ENCODE peak calls at places on chromosomes 2 and 18, in nine cellular contexts. X, C, M, W, V, P, K, G and L are unnamed samples.

GRCh38 chr2:215816424-215816823 is 196.9 kb downstream of the MREG start:
- DNase-seq in V (no peak), W (no peak), K (no peak), M (no peak), P (no peak), G (no peak), X (no peak), C (no peak), L (no peak)

GRCh38 chr2:219727771-219728429 is 100.5 kb downstream of the SLC4A3 start:
- DNase-seq in W (no peak), G (peak), P (no peak), V (no peak), M (no peak), X (no peak), C (no peak), K (no peak), L (no peak)

GRCh38 chr2:65430515-65431416 is 1.6 kb downstream of the SPRED2 start:
- DNase-seq in V (peak), G (peak), C (peak), M (peak), X (peak), K (peak), W (no peak), P (peak), L (peak)

GRCh38 chr18:58189008-58189407 is 145.0 kb downstream of the NEDD4L start:
- DNase-seq in W (no peak), K (no peak), G (no peak), V (no peak), X (no peak), M (no peak), P (no peak), C (no peak), L (no peak)

GRCh38 chr2:41698787-41699422 is 348.9 kb upstream of the PKDCC start:
- DNase-seq in V (peak), X (peak), M (peak), K (peak), C (peak), W (no peak), P (peak), G (peak), L (peak)

GRCh38 chr18:48605408-48605845 is 66.6 kb downstream of the CTIF start:
- DNase-seq in K (no peak), V (peak), W (no peak), C (peak), G (peak), M (no peak), P (no peak), X (peak), L (peak)

GRCh38 chr18:950882-951539 is 46.3 kb downstream of the ADCYAP1 start:
- DNase-seq in C (no peak), K (no peak), X (no peak), V (no peak), P (no peak), G (no peak), M (no peak), W (no peak), L (no peak)

GRCh38 chr2:219437141-219437540 is 2.5 kb downstream of the SPEG start:
- DNase-seq in X (no peak), K (no peak), G (no peak), C (no peak), M (no peak), W (no peak), P (no peak), V (no peak), L (no peak)

GRCh38 chr18:25725461-25725860 is 365.0 kb downstream of the SS18 start:
- DNase-seq in C (no peak), M (no peak), X (no peak), K (no peak), G (no peak), P (no peak), V (no peak), W (no peak), L (no peak)

GRCh38 chr2:95384854-95385569 is 17.5 kb upstream of the FAHD2A start:
- DNase-seq in V (peak), X (no peak), M (no peak), G (no peak), K (no peak), W (no peak), C (no peak), P (no peak), L (peak)

GRCh38 chr2:110114801-110115200 is 821 bp downstream of the MALL start:
- DNase-seq in G (no peak), C (no peak), P (no peak), W (no peak), V (no peak), K (no peak), M (no peak), X (no peak), L (no peak)

GRCh38 chr2:75565523-75566449 is 5.0 kb upstream of the EVA1A start:
- DNase-seq in M (no peak), G (peak), P (no peak), W (no peak), K (no peak), C (no peak), V (no peak), X (no peak), L (no peak)

GRCh38 chr2:72917138-72917874 is at the start of gene EMX1:
- DNase-seq in W (no peak), M (peak), V (no peak), X (peak), C (peak), K (no peak), G (no peak), P (no peak), L (peak)